ENCODE peak calls at places on chromosomes 11 and 22, in nine cellular contexts. Z, S, B, Y, F, A, R, T and K are unnamed samples.
A peak's percentile ranks its signal among the peaks of the same experiment; 100 is the strongest.

GRCh38 chr11:108025387-108026080 is 16.8 kb downstream of the CUL5 start:
- DNase-seq in R (no peak), B (no peak), F (no peak), Z (no peak), T (no peak), A (no peak), Y (peak; percentile 76), S (no peak), K (no peak)

GRCh38 chr22:38069372-38070249 is 12.4 kb downstream of the PICK1 start:
- DNase-seq in Z (peak; percentile 79), B (peak; percentile 85), A (peak; percentile 84), F (peak; percentile 62), Y (peak; percentile 19), R (no peak), T (no peak), S (no peak), K (no peak)

GRCh38 chr11:43508511-43508918 is 149.8 kb downstream of the TTC17 start:
- DNase-seq in A (no peak), B (no peak), Y (peak; percentile 14), Z (no peak), S (no peak), R (no peak), T (no peak), F (peak; percentile 41), K (no peak)

GRCh38 chr22:16563555-16564520 is 28.8 kb downstream of the CCT8L2 start:
- DNase-seq in S (no peak), B (no peak), Z (no peak), Y (no peak), F (no peak), T (peak; percentile 42), A (no peak), R (no peak), K (no peak)

GRCh38 chr11:133928628-133929059 is 28.1 kb downstream of the IGSF9B start:
- DNase-seq in B (no peak), R (peak; percentile 40), Y (no peak), T (no peak), F (no peak), S (peak; percentile 64), A (no peak), Z (no peak), K (no peak)

GRCh38 chr22:49014227-49015201 is 813.2 kb downstream of the BRD1 start:
- DNase-seq in R (no peak), S (peak; percentile 17), T (peak; percentile 38), A (no peak), Y (no peak), F (no peak), Z (peak; percentile 31), B (no peak), K (no peak)

GRCh38 chr11:44311339-44312261 is 1.7 kb upstream of the ALX4 start:
- DNase-seq in Z (no peak), Y (no peak), B (no peak), R (no peak), F (no peak), T (no peak), S (no peak), A (no peak), K (no peak)

GRCh38 chr11:12754582-12755250 is 80.5 kb downstream of the TEAD1 start:
- DNase-seq in Y (no peak), T (no peak), S (no peak), B (no peak), F (no peak), Z (no peak), A (no peak), R (no peak), K (no peak)

GRCh38 chr11:86570020-86570419 is 102.4 kb downstream of the ME3 start:
- DNase-seq in B (no peak), F (no peak), S (no peak), A (no peak), T (no peak), R (no peak), Z (no peak), Y (no peak), K (no peak)

GRCh38 chr11:123188508-123189165 is 6.4 kb downstream of the CLMP start:
- DNase-seq in A (no peak), F (peak; percentile 66), Z (no peak), Y (peak; percentile 97), B (no peak), S (no peak), T (no peak), R (no peak), K (no peak)

GRCh38 chr11:117795726-117796455 is 1.1 kb downstream of the DSCAML1 start:
- DNase-seq in B (no peak), R (no peak), T (no peak), S (peak; percentile 61), Z (no peak), F (no peak), A (no peak), Y (no peak), K (no peak)

GRCh38 chr22:26172389-26172990 is 3.2 kb downstream of the SEZ6L start:
- DNase-seq in A (no peak), R (no peak), T (no peak), Y (peak; percentile 1), Z (no peak), S (peak; percentile 69), F (peak; percentile 20), B (peak; percentile 9), K (no peak)

GRCh38 chr22:39309881-39310714 is 9.3 kb downstream of the RPL3 start:
- DNase-seq in R (no peak), Z (no peak), B (no peak), A (no peak), S (no peak), F (peak; percentile 53), T (no peak), Y (peak; percentile 87), K (no peak)

GRCh38 chr11:17796154-17796553 is 61.6 kb downstream of the KCNC1 start:
- DNase-seq in T (no peak), Z (no peak), Y (no peak), B (no peak), A (no peak), S (no peak), F (no peak), R (no peak), K (no peak)

GRCh38 chr11:119726150-119726553 is 2.8 kb downstream of the NECTIN1 start:
- DNase-seq in R (no peak), Z (no peak), B (no peak), Y (no peak), F (no peak), A (no peak), S (no peak), T (no peak), K (no peak)

GRCh38 chr11:119964136-119965025 is 173.5 kb downstream of the TRIM29 start:
- DNase-seq in B (no peak), F (no peak), Y (no peak), Z (no peak), A (no peak), S (peak; percentile 57), R (no peak), T (no peak), K (peak; percentile 52)

GRCh38 chr22:46776876-46777608 is 14.6 kb downstream of the TBC1D22A start:
- DNase-seq in B (no peak), S (no peak), A (no peak), Y (no peak), F (no peak), Z (no peak), T (no peak), R (no peak), K (no peak)
- H3K27ac ChIP-seq in B (no peak overlapping the region), S (no peak overlapping the region), A (peak overlapping the region; percentile 38), Y (no peak overlapping the region), F (no peak overlapping the region), Z (no peak overlapping the region), T (peak overlapping the region; percentile 81), R (peak overlapping the region; percentile 71), K (no peak overlapping the region)

DNA sequence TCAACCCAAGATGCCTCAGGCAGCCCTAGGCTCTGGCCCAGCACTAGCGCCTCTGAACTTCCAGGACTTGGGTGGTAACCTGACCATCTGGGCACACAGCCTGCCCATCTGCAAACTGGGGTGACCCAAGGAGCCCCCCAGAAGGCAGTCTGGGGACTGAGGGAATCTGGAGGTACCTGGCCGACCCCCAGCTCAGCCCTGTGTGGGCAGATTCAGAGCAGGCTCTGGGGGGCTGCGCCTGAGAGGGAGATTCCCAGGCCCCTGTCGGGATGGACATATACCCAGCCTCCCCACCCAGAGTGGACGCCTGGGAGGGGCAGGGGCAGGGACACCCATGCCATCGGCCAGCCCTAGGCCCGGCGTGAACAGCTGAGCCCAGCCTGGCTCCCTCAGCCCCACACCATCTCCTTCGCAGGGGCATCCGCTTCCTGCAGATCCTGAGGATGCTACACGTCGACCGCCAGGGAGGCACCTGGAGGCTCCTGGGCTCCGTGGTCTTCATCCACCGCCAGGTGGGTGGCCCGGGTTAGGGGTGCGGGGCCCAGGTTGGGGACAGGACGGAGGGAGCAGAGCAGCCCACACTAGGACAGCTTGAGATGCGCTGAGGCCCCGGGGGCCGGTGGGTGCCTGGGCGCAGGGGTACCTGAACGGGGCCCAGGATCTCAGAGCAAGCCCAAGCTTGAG is 126.9 kb downstream of the KCNQ1 start:
- DNase-seq in S (no peak), A (no peak), B (no peak), T (peak; percentile 32), F (no peak), R (no peak), Y (no peak), Z (no peak), K (no peak)
- H3K27ac ChIP-seq in S (no peak overlapping the region), A (no peak overlapping the region), B (no peak overlapping the region), T (no peak overlapping the region), F (no peak overlapping the region), R (no peak overlapping the region), Y (no peak overlapping the region), Z (no peak overlapping the region), K (no peak overlapping the region)

DNA sequence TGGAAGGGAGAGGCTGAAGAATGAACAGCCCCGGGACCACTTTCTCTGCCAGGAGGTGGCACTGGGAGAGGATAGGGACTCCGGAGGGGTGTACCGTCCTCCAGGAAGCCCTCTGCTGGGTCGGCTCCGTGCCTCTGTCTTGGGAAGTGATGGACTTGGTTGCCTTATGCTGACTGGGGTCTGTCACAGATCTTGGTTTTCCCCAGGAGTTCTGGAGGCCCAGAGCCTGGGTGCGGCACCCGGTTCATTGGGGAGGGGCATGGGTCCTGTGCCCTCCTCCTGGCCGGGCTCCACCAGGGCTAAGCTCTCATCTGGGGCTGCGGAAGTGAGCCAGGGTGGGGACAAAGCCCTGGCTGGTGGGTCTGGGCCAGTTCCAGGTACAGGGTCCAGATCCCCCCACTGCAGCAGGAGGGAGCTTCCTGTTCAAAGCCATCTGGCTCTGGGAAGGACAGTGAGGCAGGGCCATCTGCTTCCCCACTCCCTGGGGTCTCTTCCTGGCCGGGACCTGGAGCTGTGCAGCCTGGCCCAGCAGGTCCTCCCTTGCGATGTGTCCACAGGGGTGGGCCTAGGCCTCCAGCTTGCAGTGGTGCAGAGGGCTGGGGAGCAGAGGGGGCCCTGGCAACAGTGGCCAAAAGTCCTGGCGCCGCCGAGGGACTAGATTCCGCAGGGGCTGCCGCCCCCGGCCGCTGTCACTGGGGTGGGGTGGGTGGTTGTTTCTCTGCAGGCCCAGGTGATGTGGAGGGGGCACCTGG is 1.1 kb upstream of the AP2A2 start:
- DNase-seq in B (no peak), S (no peak), F (no peak), T (peak; percentile 51), A (no peak), Y (no peak), Z (no peak), R (no peak), K (no peak)
- H3K27ac ChIP-seq in B (peak overlapping the region; percentile 92), S (no peak overlapping the region), F (no peak overlapping the region), T (peak overlapping the region; percentile 87), A (peak overlapping the region; percentile 5), Y (no peak overlapping the region), Z (no peak overlapping the region), R (no peak overlapping the region), K (no peak overlapping the region)

DNA sequence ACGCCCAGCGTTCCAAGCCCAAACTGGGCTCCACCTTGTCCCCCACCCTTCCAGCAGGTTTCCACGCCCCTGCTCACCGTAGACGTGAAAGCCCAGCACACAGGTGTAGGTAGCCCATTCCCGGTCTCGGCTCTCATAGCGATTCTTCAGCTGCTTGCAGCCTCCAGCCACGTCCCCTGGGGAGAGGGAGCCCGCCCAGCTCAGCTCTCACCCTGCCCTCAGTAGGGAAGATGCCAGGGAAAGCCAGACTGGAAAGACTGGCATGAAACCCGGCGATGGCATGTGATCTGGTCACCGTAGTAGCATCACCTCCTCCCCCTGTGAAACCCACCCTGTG is 1.4 kb upstream of the MTA2 start:
- DNase-seq in S (no peak), B (no peak), T (no peak), A (no peak), Y (no peak), Z (no peak), R (no peak), F (no peak), K (no peak)
- H3K27ac ChIP-seq in S (no peak overlapping the region), B (peak overlapping the region; percentile 97), T (peak overlapping the region; percentile 99), A (peak overlapping the region; percentile 96), Y (no peak overlapping the region), Z (no peak overlapping the region), R (no peak overlapping the region), F (no peak overlapping the region), K (no peak overlapping the region)